ENCODE peak calls at places on chromosomes 1 and 21, in seven cellular contexts. H is tibial nerve; I is activated CD4-positive, CD25-positive, alpha-beta regulatory T cell; E is HT1080; N is NCI-H1048; B is BJ; P is nucleus accumbens. G is an unnamed sample.

GRCh38 chr1:1189071-1189470 is 15.4 kb downstream of the TTLL10 start:
- DNase-seq in N (no peak), H (no peak), E (no peak), B (no peak), I (no peak), P (no peak), G (no peak)

GRCh38 chr1:16145988-16146887 is 9.6 kb downstream of the EPHA2 start:
- DNase-seq in P (no peak), E (peak), B (no peak), I (no peak), N (no peak), H (peak), G (peak)

GRCh38 chr1:21511579-21512522 is 2.6 kb downstream of the ALPL start:
- DNase-seq in N (no peak), P (no peak), H (peak), B (peak), I (no peak), E (peak), G (peak)

GRCh38 chr1:4022715-4023114 is 122.6 kb upstream of the C1orf174 start:
- DNase-seq in N (no peak), I (no peak), E (no peak), B (no peak), P (no peak), H (no peak), G (no peak)

GRCh38 chr1:212346586-212346985 is 61.4 kb downstream of the PPP2R5A start:
- DNase-seq in E (no peak), H (no peak), P (no peak), B (no peak), N (no peak), I (no peak), G (no peak)

GRCh38 chr1:110347182-110347893 is 8.2 kb downstream of the RBM15 start:
- DNase-seq in E (no peak), P (no peak), H (no peak), I (no peak), B (no peak), N (no peak), G (no peak)

GRCh38 chr21:14492890-14493289 is 53.2 kb downstream of the SAMSN1 start:
- DNase-seq in P (no peak), N (no peak), B (no peak), E (no peak), I (no peak), H (no peak), G (no peak)

GRCh38 chr1:99849413-99849743 is 783 bp upstream of the AGL start:
- DNase-seq in I (no peak), P (no peak), N (no peak), H (no peak), E (peak), B (no peak), G (no peak)

GRCh38 chr1:101137144-101138126 is 99.4 kb upstream of the S1PR1 start:
- DNase-seq in I (no peak), B (peak), P (no peak), H (no peak), N (no peak), E (peak), G (peak)

GRCh38 chr1:64392109-64392508 is 77.8 kb upstream of the CACHD1 start:
- DNase-seq in H (no peak), E (no peak), P (no peak), N (no peak), B (no peak), I (no peak), G (no peak)

GRCh38 chr21:14678987-14679574 is 133.0 kb upstream of the SAMSN1 start:
- DNase-seq in B (no peak), H (no peak), P (no peak), N (no peak), I (no peak), E (no peak), G (no peak)

GRCh38 chr1:39573736-39574624 is 2.6 kb downstream of the PABPC4 start:
- DNase-seq in E (no peak), H (no peak), N (no peak), I (no peak), B (no peak), P (no peak), G (no peak)

GRCh38 chr1:98515744-98516143 is 145.8 kb upstream of the SNX7 start:
- DNase-seq in P (no peak), E (no peak), H (no peak), N (no peak), I (no peak), B (no peak), G (no peak)

GRCh38 chr1:14113841-14114567 is 414.0 kb downstream of the PRDM2 start:
- DNase-seq in H (peak), E (peak), P (peak), B (no peak), N (peak), I (no peak), G (peak)

GRCh38 chr1:19220080-19220846 is 10.2 kb upstream of the UBR4 start:
- DNase-seq in I (no peak), N (no peak), B (no peak), H (no peak), E (no peak), P (no peak), G (no peak)

GRCh38 chr1:47675047-47675675 is 237.3 kb downstream of the FOXD2 start:
- DNase-seq in I (no peak), N (no peak), H (no peak), B (no peak), E (no peak), P (no peak), G (no peak)

GRCh38 chr21:36104306-36105300 is 30.3 kb upstream of the CBR3 start:
- DNase-seq in E (peak), B (no peak), N (no peak), P (peak), H (peak), I (peak), G (peak)

GRCh38 chr1:154198756-154199562 is 7.1 kb upstream of the TPM3 start:
- DNase-seq in I (no peak), B (no peak), E (peak), N (no peak), P (no peak), H (peak), G (no peak)

GRCh38 chr1:204319462-204319861 is 40.3 kb downstream of the PLEKHA6 start:
- DNase-seq in E (peak), I (no peak), N (no peak), P (no peak), B (peak), H (no peak), G (peak)

GRCh38 chr1:210362526-210362925 is 33.8 kb downstream of the HHAT start:
- DNase-seq in P (no peak), B (no peak), E (no peak), I (no peak), N (no peak), H (peak), G (no peak)

GRCh38 chr1:43565600-43566360 is 35.1 kb downstream of the PTPRF start:
- DNase-seq in P (no peak), I (no peak), H (no peak), B (no peak), E (no peak), N (no peak), G (no peak)

GRCh38 chr1:208167229-208167869 is 76.8 kb downstream of the PLXNA2 start:
- DNase-seq in I (no peak), B (no peak), H (no peak), E (no peak), N (no peak), P (no peak), G (no peak)

GRCh38 chr1:110004583-110004982 is 20.0 kb downstream of the AHCYL1 start:
- DNase-seq in I (no peak), H (no peak), B (no peak), N (no peak), P (no peak), E (no peak), G (no peak)

GRCh38 chr1:224554056-224554455 is 62.1 kb upstream of the CNIH3 start:
- DNase-seq in N (no peak), H (no peak), I (no peak), P (no peak), E (no peak), B (no peak), G (no peak)

GRCh38 chr1:234989479-234990327 is 138.9 kb downstream of the TOMM20 start:
- DNase-seq in H (no peak), I (no peak), P (no peak), N (no peak), B (no peak), E (no peak), G (peak)

GRCh38 chr1:2378956-2379732 is 12.2 kb downstream of the MORN1 start:
- DNase-seq in B (no peak), E (no peak), H (no peak), N (no peak), I (no peak), P (no peak), G (no peak)

GRCh38 chr1:110756506-110756905 is 81.8 kb upstream of the KCNA3 start:
- DNase-seq in E (no peak), P (peak), H (no peak), N (no peak), B (no peak), I (no peak), G (no peak)

GRCh38 chr1:97904528-97904927 is 16.3 kb downstream of the DPYD start:
- DNase-seq in I (no peak), H (no peak), E (no peak), P (no peak), B (no peak), N (no peak), G (no peak)

GRCh38 chr1:23399229-23399628 is 25.3 kb downstream of the TCEA3 start:
- DNase-seq in E (no peak), I (no peak), P (no peak), B (no peak), H (no peak), N (no peak), G (no peak)

GRCh38 chr1:43225168-43225567 is 44.6 kb upstream of the TMEM125 start:
- DNase-seq in I (no peak), B (no peak), P (no peak), E (no peak), N (no peak), H (no peak), G (no peak)

G was measured in RCC 7860.